ENCODE peak calls at places on chromosomes 3 and 15, in nine cellular contexts. One of them, this sample, is unnamed. For H3K27me3, the result is how much of the 10 kb centered on the place peaks cover.

GRCh38 chr3:71129611-71130515 is 453.7 kb downstream of the FOXP1 start:
- DNase-seq in psoas muscle: no peak
- DNase-seq in NT2/D1: no peak
- DNase-seq in CD8-positive, alpha-beta memory T cell: no peak
- DNase-seq in astrocyte: peak
- DNase-seq in heart right ventricle: no peak
- DNase-seq in DND-41: peak
- DNase-seq in CD8-positive, alpha-beta T cell: no peak
- DNase-seq in hepatocyte: no peak
- DNase-seq in this sample: no peak

GRCh38 chr3:172138792-172139507 is 99.6 kb downstream of the FNDC3B start:
- DNase-seq in psoas muscle: peak
- DNase-seq in NT2/D1: no peak
- DNase-seq in CD8-positive, alpha-beta memory T cell: no peak
- DNase-seq in astrocyte: peak
- DNase-seq in heart right ventricle: no peak
- DNase-seq in DND-41: peak
- DNase-seq in CD8-positive, alpha-beta T cell: no peak
- DNase-seq in hepatocyte: peak
- DNase-seq in this sample: no peak

GRCh38 chr3:160725326-160725725 is 30.7 kb upstream of the PPM1L start:
- DNase-seq in psoas muscle: no peak
- DNase-seq in NT2/D1: no peak
- DNase-seq in CD8-positive, alpha-beta memory T cell: no peak
- DNase-seq in astrocyte: no peak
- DNase-seq in heart right ventricle: no peak
- DNase-seq in DND-41: no peak
- DNase-seq in CD8-positive, alpha-beta T cell: no peak
- DNase-seq in hepatocyte: no peak
- DNase-seq in this sample: no peak

GRCh38 chr3:11007534-11007933 is 15.0 kb downstream of the SLC6A1 start:
- DNase-seq in psoas muscle: no peak
- DNase-seq in NT2/D1: peak
- DNase-seq in CD8-positive, alpha-beta memory T cell: no peak
- DNase-seq in astrocyte: no peak
- DNase-seq in heart right ventricle: no peak
- DNase-seq in DND-41: no peak
- DNase-seq in CD8-positive, alpha-beta T cell: no peak
- DNase-seq in hepatocyte: no peak
- DNase-seq in this sample: peak

GRCh38 chr15:48802867-48803266 is 8.0 kb downstream of the CEP152 start:
- DNase-seq in psoas muscle: no peak
- DNase-seq in NT2/D1: no peak
- DNase-seq in CD8-positive, alpha-beta memory T cell: no peak
- DNase-seq in astrocyte: peak
- DNase-seq in heart right ventricle: no peak
- DNase-seq in DND-41: no peak
- DNase-seq in CD8-positive, alpha-beta T cell: no peak
- DNase-seq in hepatocyte: peak
- DNase-seq in this sample: no peak

GRCh38 chr15:50140097-50140496 is 21.1 kb upstream of the ATP8B4 start:
- DNase-seq in psoas muscle: no peak
- DNase-seq in NT2/D1: no peak
- DNase-seq in CD8-positive, alpha-beta memory T cell: no peak
- DNase-seq in astrocyte: no peak
- DNase-seq in heart right ventricle: no peak
- DNase-seq in DND-41: no peak
- DNase-seq in CD8-positive, alpha-beta T cell: no peak
- DNase-seq in hepatocyte: no peak
- DNase-seq in this sample: no peak

GRCh38 chr3:159170436-159171003 is 368.7 kb downstream of the MFSD1 start:
- DNase-seq in psoas muscle: no peak
- DNase-seq in NT2/D1: no peak
- DNase-seq in CD8-positive, alpha-beta memory T cell: no peak
- DNase-seq in astrocyte: peak
- DNase-seq in heart right ventricle: no peak
- DNase-seq in DND-41: no peak
- DNase-seq in CD8-positive, alpha-beta T cell: no peak
- DNase-seq in hepatocyte: no peak
- DNase-seq in this sample: no peak

GRCh38 chr15:87623832-87624231 is 632.7 kb downstream of the NTRK3 start:
- DNase-seq in psoas muscle: no peak
- DNase-seq in NT2/D1: peak
- DNase-seq in CD8-positive, alpha-beta memory T cell: no peak
- DNase-seq in astrocyte: no peak
- DNase-seq in heart right ventricle: no peak
- DNase-seq in DND-41: no peak
- DNase-seq in CD8-positive, alpha-beta T cell: no peak
- DNase-seq in hepatocyte: no peak
- DNase-seq in this sample: peak

GRCh38 chr3:42519568-42519962 is 17.1 kb downstream of the VIPR1 start:
- DNase-seq in psoas muscle: no peak
- DNase-seq in NT2/D1: no peak
- DNase-seq in CD8-positive, alpha-beta memory T cell: no peak
- DNase-seq in astrocyte: no peak
- DNase-seq in heart right ventricle: no peak
- DNase-seq in DND-41: no peak
- DNase-seq in CD8-positive, alpha-beta T cell: no peak
- DNase-seq in hepatocyte: no peak
- DNase-seq in this sample: no peak

GRCh38 chr15:51649659-51650521 is 27.3 kb upstream of the DMXL2 start:
- DNase-seq in psoas muscle: no peak
- DNase-seq in NT2/D1: peak
- DNase-seq in CD8-positive, alpha-beta memory T cell: peak
- DNase-seq in astrocyte: peak
- DNase-seq in heart right ventricle: no peak
- DNase-seq in DND-41: peak
- DNase-seq in CD8-positive, alpha-beta T cell: peak
- DNase-seq in hepatocyte: peak
- DNase-seq in this sample: peak

GRCh38 chr3:161893972-161894371 is 397.4 kb downstream of the OTOL1 start:
- DNase-seq in psoas muscle: no peak
- DNase-seq in NT2/D1: no peak
- DNase-seq in CD8-positive, alpha-beta memory T cell: no peak
- DNase-seq in astrocyte: peak
- DNase-seq in heart right ventricle: no peak
- DNase-seq in DND-41: no peak
- DNase-seq in CD8-positive, alpha-beta T cell: no peak
- DNase-seq in hepatocyte: no peak
- DNase-seq in this sample: no peak

GRCh38 chr3:34361921-34362320 is 563.5 kb downstream of the PDCD6IP start:
- DNase-seq in psoas muscle: no peak
- DNase-seq in NT2/D1: no peak
- DNase-seq in CD8-positive, alpha-beta memory T cell: no peak
- DNase-seq in astrocyte: no peak
- DNase-seq in heart right ventricle: no peak
- DNase-seq in DND-41: no peak
- DNase-seq in CD8-positive, alpha-beta T cell: no peak
- DNase-seq in hepatocyte: no peak
- DNase-seq in this sample: no peak

GRCh38 chr15:60935130-60935529 is 294.0 kb downstream of the RORA start:
- DNase-seq in psoas muscle: no peak
- DNase-seq in NT2/D1: no peak
- DNase-seq in CD8-positive, alpha-beta memory T cell: no peak
- DNase-seq in astrocyte: no peak
- DNase-seq in heart right ventricle: no peak
- DNase-seq in DND-41: no peak
- DNase-seq in CD8-positive, alpha-beta T cell: no peak
- DNase-seq in hepatocyte: no peak
- DNase-seq in this sample: no peak

GRCh38 chr3:48268381-48268935 is 27.6 kb downstream of the ZNF589 start:
- DNase-seq in psoas muscle: no peak
- DNase-seq in NT2/D1: no peak
- DNase-seq in CD8-positive, alpha-beta memory T cell: peak
- DNase-seq in astrocyte: peak
- DNase-seq in heart right ventricle: no peak
- DNase-seq in DND-41: no peak
- DNase-seq in CD8-positive, alpha-beta T cell: peak
- DNase-seq in hepatocyte: peak
- DNase-seq in this sample: no peak

GRCh38 chr3:150920236-150920635 is 15.0 kb upstream of the MINDY4B start:
- DNase-seq in psoas muscle: no peak
- DNase-seq in NT2/D1: no peak
- DNase-seq in CD8-positive, alpha-beta memory T cell: no peak
- DNase-seq in astrocyte: no peak
- DNase-seq in heart right ventricle: no peak
- DNase-seq in DND-41: no peak
- DNase-seq in CD8-positive, alpha-beta T cell: no peak
- DNase-seq in hepatocyte: no peak
- DNase-seq in this sample: no peak

GRCh38 chr3:196546537-196546936 is 21.8 kb downstream of the WDR53 start:
- DNase-seq in psoas muscle: no peak
- DNase-seq in NT2/D1: no peak
- DNase-seq in CD8-positive, alpha-beta memory T cell: no peak
- DNase-seq in astrocyte: no peak
- DNase-seq in heart right ventricle: no peak
- DNase-seq in DND-41: no peak
- DNase-seq in CD8-positive, alpha-beta T cell: no peak
- DNase-seq in hepatocyte: no peak
- DNase-seq in this sample: no peak
- H3K4me3 ChIP-seq in psoas muscle: no peak
- H3K4me3 ChIP-seq in NT2/D1: no peak
- H3K4me3 ChIP-seq in CD8-positive, alpha-beta memory T cell: no peak
- H3K4me3 ChIP-seq in astrocyte: no peak
- H3K4me3 ChIP-seq in heart right ventricle: no peak
- H3K4me3 ChIP-seq in DND-41: no peak
- H3K4me3 ChIP-seq in CD8-positive, alpha-beta T cell: no peak
- H3K4me3 ChIP-seq in hepatocyte: no peak
- H3K4me3 ChIP-seq in this sample: no peak

DNA sequence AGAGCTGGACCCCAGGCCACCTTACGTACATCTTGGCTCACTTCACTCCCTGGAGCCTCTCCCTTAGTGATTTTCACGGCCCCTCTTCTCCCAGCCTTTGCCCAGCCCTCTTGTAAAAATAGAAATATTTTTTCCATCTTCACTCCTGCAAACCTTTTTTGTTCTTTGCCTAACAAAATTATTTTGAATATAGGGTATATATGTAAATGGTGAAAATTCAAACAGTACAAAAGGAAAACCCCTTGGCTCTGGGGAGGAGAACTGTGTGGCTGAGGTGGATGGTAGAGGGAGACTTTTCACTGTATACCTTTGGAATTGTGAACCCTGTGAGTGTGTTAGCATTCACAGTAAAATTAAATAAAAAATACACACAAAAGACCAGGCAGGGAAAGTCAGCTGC is 34.9 kb upstream of the POLG start:
- DNase-seq in psoas muscle: no peak
- DNase-seq in NT2/D1: no peak
- DNase-seq in CD8-positive, alpha-beta memory T cell: no peak
- DNase-seq in astrocyte: no peak
- DNase-seq in heart right ventricle: no peak
- DNase-seq in DND-41: no peak
- DNase-seq in CD8-positive, alpha-beta T cell: no peak
- DNase-seq in hepatocyte: no peak
- DNase-seq in this sample: no peak
- H3K27me3 ChIP-seq in psoas muscle: half or more
- H3K27me3 ChIP-seq in NT2/D1: half or more
- H3K27me3 ChIP-seq in CD8-positive, alpha-beta memory T cell: half or more
- H3K27me3 ChIP-seq in astrocyte: half or more
- H3K27me3 ChIP-seq in heart right ventricle: half or more
- H3K27me3 ChIP-seq in DND-41: under half
- H3K27me3 ChIP-seq in CD8-positive, alpha-beta T cell: half or more
- H3K27me3 ChIP-seq in hepatocyte: half or more
- H3K27me3 ChIP-seq in this sample: half or more

GRCh38 chr3:149553781-149554451 is 79.4 kb downstream of the TM4SF4 start:
- DNase-seq in psoas muscle: no peak
- DNase-seq in NT2/D1: no peak
- DNase-seq in CD8-positive, alpha-beta memory T cell: no peak
- DNase-seq in astrocyte: peak
- DNase-seq in heart right ventricle: no peak
- DNase-seq in DND-41: no peak
- DNase-seq in CD8-positive, alpha-beta T cell: no peak
- DNase-seq in hepatocyte: peak
- DNase-seq in this sample: no peak

GRCh38 chr3:149555941-149556340 is 81.4 kb downstream of the TM4SF4 start:
- DNase-seq in psoas muscle: no peak
- DNase-seq in NT2/D1: no peak
- DNase-seq in CD8-positive, alpha-beta memory T cell: no peak
- DNase-seq in astrocyte: peak
- DNase-seq in heart right ventricle: peak
- DNase-seq in DND-41: no peak
- DNase-seq in CD8-positive, alpha-beta T cell: no peak
- DNase-seq in hepatocyte: no peak
- DNase-seq in this sample: no peak

GRCh38 chr3:149552700-149553099 is 78.2 kb downstream of the TM4SF4 start:
- DNase-seq in psoas muscle: no peak
- DNase-seq in NT2/D1: no peak
- DNase-seq in CD8-positive, alpha-beta memory T cell: no peak
- DNase-seq in astrocyte: no peak
- DNase-seq in heart right ventricle: no peak
- DNase-seq in DND-41: no peak
- DNase-seq in CD8-positive, alpha-beta T cell: no peak
- DNase-seq in hepatocyte: no peak
- DNase-seq in this sample: no peak

GRCh38 chr3:149551500-149551899 is 77.0 kb downstream of the TM4SF4 start:
- DNase-seq in psoas muscle: no peak
- DNase-seq in NT2/D1: no peak
- DNase-seq in CD8-positive, alpha-beta memory T cell: no peak
- DNase-seq in astrocyte: no peak
- DNase-seq in heart right ventricle: no peak
- DNase-seq in DND-41: no peak
- DNase-seq in CD8-positive, alpha-beta T cell: no peak
- DNase-seq in hepatocyte: no peak
- DNase-seq in this sample: no peak

DNA sequence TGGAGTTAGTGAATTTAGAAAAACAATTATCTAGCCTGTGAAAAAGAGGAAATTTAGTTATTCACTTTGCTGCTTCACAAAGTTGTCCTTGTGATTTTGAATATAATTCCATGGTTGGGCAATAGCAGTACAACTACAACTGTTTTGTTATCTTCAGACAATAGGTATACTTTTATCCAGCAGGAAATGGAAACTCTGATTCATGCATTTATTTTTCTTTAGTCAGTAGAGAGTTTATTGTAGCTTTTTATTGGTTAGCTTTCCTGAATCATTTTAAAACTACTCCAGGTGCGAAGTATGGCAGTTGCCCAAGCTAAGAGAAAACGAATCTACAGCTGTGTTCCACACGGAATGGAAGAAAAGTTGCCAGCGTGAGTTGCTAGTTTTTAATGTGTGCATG is 80.3 kb downstream of the TM4SF4 start:
- DNase-seq in psoas muscle: no peak
- DNase-seq in NT2/D1: no peak
- DNase-seq in CD8-positive, alpha-beta memory T cell: no peak
- DNase-seq in astrocyte: peak
- DNase-seq in heart right ventricle: no peak
- DNase-seq in DND-41: no peak
- DNase-seq in CD8-positive, alpha-beta T cell: no peak
- DNase-seq in hepatocyte: peak
- DNase-seq in this sample: no peak
- H3K4me3 ChIP-seq in psoas muscle: peak
- H3K4me3 ChIP-seq in NT2/D1: no peak
- H3K4me3 ChIP-seq in CD8-positive, alpha-beta memory T cell: no peak
- H3K4me3 ChIP-seq in astrocyte: peak
- H3K4me3 ChIP-seq in heart right ventricle: no peak
- H3K4me3 ChIP-seq in DND-41: no peak
- H3K4me3 ChIP-seq in CD8-positive, alpha-beta T cell: no peak
- H3K4me3 ChIP-seq in hepatocyte: no peak
- H3K4me3 ChIP-seq in this sample: no peak

DNA sequence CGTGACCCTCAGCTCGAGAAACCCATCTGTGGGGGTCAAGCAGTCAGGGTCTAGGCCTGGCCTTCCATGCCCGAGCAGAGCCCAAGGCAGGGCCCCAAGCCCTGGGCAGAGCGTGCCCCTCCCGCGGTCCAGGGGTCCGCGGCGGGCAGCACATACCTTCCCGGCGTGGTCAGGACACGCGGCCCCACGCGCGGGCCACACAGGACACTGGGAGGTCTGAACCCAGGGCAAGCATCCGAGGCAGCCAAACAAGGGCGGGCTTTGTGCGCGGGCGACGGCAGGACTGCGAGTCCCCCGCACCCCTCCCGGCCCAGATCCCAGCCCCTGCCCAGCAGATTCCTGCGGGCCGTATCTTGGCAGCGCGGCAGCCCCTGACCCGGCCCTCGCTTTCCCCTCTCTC is 61.6 kb upstream of the ACAN start:
- DNase-seq in psoas muscle: no peak
- DNase-seq in NT2/D1: no peak
- DNase-seq in CD8-positive, alpha-beta memory T cell: no peak
- DNase-seq in astrocyte: no peak
- DNase-seq in heart right ventricle: no peak
- DNase-seq in DND-41: no peak
- DNase-seq in CD8-positive, alpha-beta T cell: no peak
- DNase-seq in hepatocyte: no peak
- DNase-seq in this sample: peak
- H3K27me3 ChIP-seq in psoas muscle: under half
- H3K27me3 ChIP-seq in NT2/D1: under half
- H3K27me3 ChIP-seq in CD8-positive, alpha-beta memory T cell: under half
- H3K27me3 ChIP-seq in astrocyte: under half
- H3K27me3 ChIP-seq in heart right ventricle: half or more
- H3K27me3 ChIP-seq in DND-41: under half
- H3K27me3 ChIP-seq in CD8-positive, alpha-beta T cell: under half
- H3K27me3 ChIP-seq in hepatocyte: under half
- H3K27me3 ChIP-seq in this sample: under half